ENCODE peak calls at places on chromosome 14, in five cellular contexts. One of them, this sample, is unnamed.

GRCh38 chr14:32378284-32378683 is 49.2 kb downstream of the AKAP6 start:
- DNase-seq in effector CD8-positive, alpha-beta T cell: no peak
- DNase-seq in RWPE1: no peak
- DNase-seq in activated CD4-positive, alpha-beta T cell treated with anti-CD3 and anti-CD28 coated beads for 1 hour: no peak
- DNase-seq in activated T-helper 1 cell treated with anti-CD3 and anti-CD28 coated beads, Interleukin-2, amount 50 U/mL, for 16 hours: no peak
- DNase-seq in this sample: no peak

GRCh38 chr14:105077649-105077995 is 12.4 kb upstream of the GPR132 start:
- DNase-seq in effector CD8-positive, alpha-beta T cell: no peak
- DNase-seq in RWPE1: no peak
- DNase-seq in activated CD4-positive, alpha-beta T cell treated with anti-CD3 and anti-CD28 coated beads for 1 hour: no peak
- DNase-seq in activated T-helper 1 cell treated with anti-CD3 and anti-CD28 coated beads, Interleukin-2, amount 50 U/mL, for 16 hours: no peak
- DNase-seq in this sample: no peak

GRCh38 chr14:34436118-34436905 is 25.7 kb downstream of the SPTSSA start:
- DNase-seq in effector CD8-positive, alpha-beta T cell: no peak
- DNase-seq in RWPE1: no peak
- DNase-seq in activated CD4-positive, alpha-beta T cell treated with anti-CD3 and anti-CD28 coated beads for 1 hour: no peak
- DNase-seq in activated T-helper 1 cell treated with anti-CD3 and anti-CD28 coated beads, Interleukin-2, amount 50 U/mL, for 16 hours: no peak
- DNase-seq in this sample: no peak

GRCh38 chr14:53391156-53391555 is 238.0 kb upstream of the DDHD1 start:
- DNase-seq in effector CD8-positive, alpha-beta T cell: no peak
- DNase-seq in RWPE1: peak; percentile 47
- DNase-seq in activated CD4-positive, alpha-beta T cell treated with anti-CD3 and anti-CD28 coated beads for 1 hour: no peak
- DNase-seq in activated T-helper 1 cell treated with anti-CD3 and anti-CD28 coated beads, Interleukin-2, amount 50 U/mL, for 16 hours: no peak
- DNase-seq in this sample: no peak

GRCh38 chr14:68786491-68787234 is 6.2 kb downstream of the ZFP36L1 start:
- DNase-seq in effector CD8-positive, alpha-beta T cell: no peak
- DNase-seq in RWPE1: peak; percentile 65
- DNase-seq in activated CD4-positive, alpha-beta T cell treated with anti-CD3 and anti-CD28 coated beads for 1 hour: no peak
- DNase-seq in activated T-helper 1 cell treated with anti-CD3 and anti-CD28 coated beads, Interleukin-2, amount 50 U/mL, for 16 hours: no peak
- DNase-seq in this sample: no peak

GRCh38 chr14:85191986-85192385 is 338.0 kb upstream of the FLRT2 start:
- DNase-seq in effector CD8-positive, alpha-beta T cell: no peak
- DNase-seq in RWPE1: peak; percentile 9
- DNase-seq in activated CD4-positive, alpha-beta T cell treated with anti-CD3 and anti-CD28 coated beads for 1 hour: no peak
- DNase-seq in activated T-helper 1 cell treated with anti-CD3 and anti-CD28 coated beads, Interleukin-2, amount 50 U/mL, for 16 hours: no peak
- DNase-seq in this sample: no peak

GRCh38 chr14:60510254-60510975 is 1.5 kb downstream of the SIX6 start:
- DNase-seq in effector CD8-positive, alpha-beta T cell: no peak
- DNase-seq in RWPE1: no peak
- DNase-seq in activated CD4-positive, alpha-beta T cell treated with anti-CD3 and anti-CD28 coated beads for 1 hour: no peak
- DNase-seq in activated T-helper 1 cell treated with anti-CD3 and anti-CD28 coated beads, Interleukin-2, amount 50 U/mL, for 16 hours: no peak
- DNase-seq in this sample: no peak

GRCh38 chr14:76901171-76902055 is 75.2 kb downstream of the LRRC74A start:
- DNase-seq in effector CD8-positive, alpha-beta T cell: no peak
- DNase-seq in RWPE1: no peak
- DNase-seq in activated CD4-positive, alpha-beta T cell treated with anti-CD3 and anti-CD28 coated beads for 1 hour: no peak
- DNase-seq in activated T-helper 1 cell treated with anti-CD3 and anti-CD28 coated beads, Interleukin-2, amount 50 U/mL, for 16 hours: no peak
- DNase-seq in this sample: no peak

GRCh38 chr14:36478782-36479181 is 41.2 kb downstream of the NKX2-1 start:
- DNase-seq in effector CD8-positive, alpha-beta T cell: no peak
- DNase-seq in RWPE1: peak; percentile 32
- DNase-seq in activated CD4-positive, alpha-beta T cell treated with anti-CD3 and anti-CD28 coated beads for 1 hour: no peak
- DNase-seq in activated T-helper 1 cell treated with anti-CD3 and anti-CD28 coated beads, Interleukin-2, amount 50 U/mL, for 16 hours: no peak
- DNase-seq in this sample: no peak

GRCh38 chr14:91330846-91331245 is 86.3 kb upstream of the GPR68 start:
- DNase-seq in effector CD8-positive, alpha-beta T cell: peak; percentile 19
- DNase-seq in RWPE1: no peak
- DNase-seq in activated CD4-positive, alpha-beta T cell treated with anti-CD3 and anti-CD28 coated beads for 1 hour: no peak
- DNase-seq in activated T-helper 1 cell treated with anti-CD3 and anti-CD28 coated beads, Interleukin-2, amount 50 U/mL, for 16 hours: no peak
- DNase-seq in this sample: no peak

This sample was measured in activated B cell treated with CpG ODN at 0.5 μM for 24 hours.